ENCODE peak calls at places on chromosomes 6 and 20, in seven cellular contexts. H is adrenal gland, T is esophagus squamous epithelium, Q is breast epithelium, B is stomach, E is uterus, U is right lobe of liver. N is an unnamed sample. For H3K36me3, the result is how much of the 10 kb centered on the place peaks cover.

GRCh38 chr20:63414720-63415417 is 53.7 kb upstream of the CHRNA4 start:
- DNase-seq in H (no peak), T (no peak), Q (no peak), B (no peak), E (no peak), U (no peak), N (no peak)

GRCh38 chr20:16189371-16189770 is 383.9 kb downstream of the KIF16B start:
- DNase-seq in H (no peak), T (no peak), Q (no peak), B (no peak), E (no peak), U (no peak), N (no peak)

GRCh38 chr6:56540950-56541600 is 101.6 kb downstream of the DST start:
- DNase-seq in H (no peak), T (no peak), Q (no peak), B (no peak), E (no peak), U (no peak), N (no peak)

GRCh38 chr20:50267041-50267865 is 76.6 kb downstream of the CEBPB start:
- DNase-seq in H (peak), T (no peak), Q (peak), B (peak), E (no peak), U (no peak), N (peak)

GRCh38 chr6:170178561-170179477 is 112.1 kb downstream of the DLL1 start:
- DNase-seq in H (peak), T (no peak), Q (peak), B (peak), E (no peak), U (peak), N (peak)

GRCh38 chr6:13507306-13507855 is 20.0 kb upstream of the GFOD1 start:
- DNase-seq in H (no peak), T (no peak), Q (no peak), B (no peak), E (no peak), U (no peak), N (no peak)

GRCh38 chr6:119078449-119079287 is at the start of gene FAM184A:
- DNase-seq in H (peak), T (no peak), Q (peak), B (peak), E (peak), U (peak), N (peak)

GRCh38 chr6:72616406-72617015 is 5.4 kb upstream of the KCNQ5 start:
- DNase-seq in H (no peak), T (no peak), Q (no peak), B (no peak), E (no peak), U (no peak), N (no peak)

GRCh38 chr20:63679799-63680305 is 16.6 kb upstream of the TNFRSF6B start:
- DNase-seq in H (no peak), T (no peak), Q (no peak), B (no peak), E (no peak), U (no peak), N (no peak)

GRCh38 chr6:144007455-144007778 is 642 bp downstream of the PLAGL1 start:
- DNase-seq in H (no peak), T (no peak), Q (no peak), B (no peak), E (no peak), U (no peak), N (no peak)

GRCh38 chr20:47610247-47610944 is 108.7 kb downstream of the NCOA3 start:
- DNase-seq in H (peak), T (no peak), Q (no peak), B (peak), E (no peak), U (no peak), N (no peak)

GRCh38 chr6:32164295-32164694 is at the start of gene EGFL8:
- DNase-seq in H (no peak), T (no peak), Q (no peak), B (no peak), E (no peak), U (no peak), N (no peak)

GRCh38 chr6:149015877-149016525 is 269.2 kb downstream of the UST start:
- DNase-seq in H (no peak), T (no peak), Q (no peak), B (no peak), E (no peak), U (no peak), N (no peak)

DNA sequence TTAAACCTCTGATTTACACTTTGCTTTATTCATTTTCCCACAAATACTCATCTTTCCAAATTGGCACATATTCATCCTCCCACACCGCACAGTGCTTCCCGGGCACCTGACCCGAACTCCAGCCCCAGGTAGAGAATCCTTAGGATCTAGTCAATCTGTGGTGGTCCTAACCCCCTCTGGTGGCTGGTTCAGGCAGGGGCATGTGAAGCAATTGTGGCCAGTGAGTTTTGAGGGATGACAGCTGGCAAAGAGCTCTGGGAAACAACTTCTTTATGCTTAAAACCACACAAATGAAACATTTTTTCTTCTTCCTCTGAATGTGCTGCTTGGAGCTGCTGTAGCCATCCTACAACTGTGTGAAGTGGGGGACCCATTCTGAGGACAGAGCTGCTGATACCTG is 54.7 kb downstream of the ELOVL5 start:
- DNase-seq in H (no peak), T (no peak), Q (no peak), B (no peak), E (no peak), U (no peak), N (no peak)
- H3K36me3 ChIP-seq in H (under half), T (under half), Q (under half), B (under half), E (under half), U (under half), N (under half)

DNA sequence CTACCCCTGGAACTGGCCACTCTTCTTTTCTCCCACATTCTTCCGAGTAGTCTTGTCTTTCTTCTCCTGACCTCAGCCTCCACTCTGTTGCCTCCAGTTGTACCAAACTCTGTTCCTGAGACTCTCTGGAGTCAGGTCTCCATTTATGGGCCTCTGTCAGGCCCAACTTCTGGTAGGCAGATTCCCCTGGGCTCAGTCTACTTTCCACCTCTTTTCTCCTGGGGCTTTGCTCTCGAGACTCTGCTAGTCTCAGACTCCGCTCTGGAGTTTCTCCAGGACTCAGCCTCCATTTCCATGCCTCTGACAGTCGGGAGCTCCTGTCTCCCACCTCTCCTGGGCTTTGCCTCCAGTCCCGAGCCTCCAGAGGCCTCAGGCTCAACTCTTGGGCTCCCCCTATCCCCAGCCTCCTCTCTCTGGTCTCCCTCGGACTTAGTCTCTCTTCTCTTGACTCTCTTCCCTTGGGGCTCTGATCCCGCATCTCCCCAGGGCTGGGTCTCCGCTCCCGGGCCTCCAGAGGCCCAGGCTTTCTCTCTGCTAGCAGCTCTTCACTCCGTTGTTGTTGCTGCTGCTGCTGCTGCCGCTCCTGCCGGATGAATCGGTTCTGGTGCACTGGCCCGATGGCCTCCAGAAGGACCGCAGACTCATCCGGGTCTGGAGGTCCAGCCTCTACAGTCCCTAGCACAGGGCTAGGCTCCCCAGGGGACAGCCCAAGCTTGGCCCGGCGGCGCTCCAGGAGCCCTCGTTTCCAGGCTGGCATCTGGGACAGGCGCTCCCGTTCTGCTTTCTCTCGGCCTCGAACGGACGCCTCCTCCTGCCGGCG is 1.1 kb downstream of the PPP1R18 start:
- DNase-seq in H (no peak), T (no peak), Q (no peak), B (no peak), E (peak), U (no peak), N (no peak)
- TF ChIP-seq CTCF in H (no peak), T (no peak), Q (no peak), B (no peak), E (no peak), U (no peak), N (no peak)

DNA sequence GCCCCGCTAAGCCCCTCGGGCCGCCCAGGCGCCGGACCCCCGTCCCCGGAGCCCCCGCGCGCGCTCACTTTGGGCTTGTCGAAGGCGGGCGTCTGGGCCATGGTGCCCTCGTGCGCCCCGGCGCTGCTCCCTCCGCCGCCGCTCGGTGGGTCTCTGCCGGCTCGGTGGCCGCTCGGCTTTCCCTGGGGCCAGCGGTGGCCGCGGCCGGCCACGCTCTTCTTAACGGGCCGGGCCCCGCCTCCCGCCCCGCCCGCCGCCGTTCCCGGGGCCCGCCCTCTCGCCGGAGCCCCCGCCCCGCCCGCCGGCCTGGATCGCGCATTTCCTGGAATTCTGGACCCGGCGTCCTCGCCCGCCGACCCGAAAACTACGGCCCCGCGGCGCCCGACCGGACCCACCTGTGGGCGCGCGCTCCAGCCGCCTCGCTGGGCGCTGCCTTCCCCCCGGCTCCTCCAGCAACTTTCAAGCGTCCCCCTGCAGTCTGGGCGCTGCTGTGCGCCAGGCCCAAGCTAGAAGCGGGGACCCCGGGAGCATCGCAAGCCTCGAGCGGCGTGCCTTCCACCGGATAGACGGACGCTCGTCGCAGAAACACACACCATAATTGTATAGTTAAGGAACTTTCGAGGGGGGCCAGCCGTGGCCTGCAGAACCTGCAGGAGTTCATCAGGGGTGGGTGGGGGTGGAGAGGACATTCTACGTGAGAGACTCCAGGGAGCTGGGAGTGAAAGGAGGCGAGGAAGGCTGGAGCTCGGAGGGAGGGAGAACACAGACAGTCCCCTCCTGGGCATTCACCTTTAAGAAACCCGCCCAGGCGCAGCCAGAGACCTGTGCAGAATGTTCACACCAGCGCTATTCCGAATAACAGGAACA is at the start of gene ADA:
- DNase-seq in H (peak), T (no peak), Q (no peak), B (peak), E (peak), U (peak), N (peak)
- TF ChIP-seq POLR2A in H (no peak), T (no peak), Q (no peak), B (no peak), E (peak), U (peak), N (no peak)

GRCh38 chr20:1137236-1137635 is 18.8 kb downstream of the PSMF1 start:
- DNase-seq in H (no peak), T (no peak), Q (no peak), B (no peak), E (no peak), U (no peak), N (no peak)
- H3K36me3 ChIP-seq in H (under half), T (under half), Q (under half), B (under half), E (under half), U (half or more), N (under half)

DNA sequence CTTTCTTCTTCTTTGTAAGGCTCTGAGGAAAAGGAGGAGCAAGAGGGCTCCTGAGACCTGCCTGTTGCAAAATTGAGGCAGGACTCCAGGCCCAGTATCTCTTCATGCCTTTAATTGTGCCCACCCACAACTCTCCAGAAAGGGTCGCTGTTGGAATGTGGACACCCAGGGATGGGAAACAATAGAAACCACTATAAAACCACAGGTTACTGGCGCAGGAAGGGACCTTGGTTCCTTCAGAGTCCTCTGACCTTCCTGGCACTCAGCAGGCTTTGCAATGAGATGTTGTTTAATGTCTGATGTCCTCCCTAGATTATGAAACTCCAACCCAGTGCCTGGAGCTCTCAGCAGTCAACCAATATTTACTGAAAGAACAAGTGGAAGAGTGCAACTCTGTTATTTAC is 136.9 kb downstream of the FNDC1 start:
- DNase-seq in H (no peak), T (no peak), Q (no peak), B (no peak), E (no peak), U (peak), N (no peak)
- TF ChIP-seq CTCF in H (no peak), T (no peak), Q (no peak), B (no peak), E (no peak), U (no peak), N (no peak)

GRCh38 chr6:44315506-44315905 is 2.4 kb upstream of the AARS2 start:
- DNase-seq in H (no peak), T (no peak), Q (no peak), B (no peak), E (no peak), U (no peak), N (no peak)

GRCh38 chr6:44311767-44312166 is 1.4 kb downstream of the AARS2 start:
- DNase-seq in H (no peak), T (no peak), Q (no peak), B (no peak), E (no peak), U (no peak), N (no peak)

GRCh38 chr6:44310241-44310640 is 2.9 kb downstream of the AARS2 start:
- DNase-seq in H (no peak), T (no peak), Q (no peak), B (no peak), E (no peak), U (no peak), N (no peak)

GRCh38 chr6:44311304-44311703 is 1.8 kb downstream of the AARS2 start:
- DNase-seq in H (no peak), T (no peak), Q (no peak), B (no peak), E (no peak), U (no peak), N (no peak)

GRCh38 chr6:44312901-44313788 is at the start of gene AARS2:
- DNase-seq in H (peak), T (peak), Q (peak), B (peak), E (peak), U (peak), N (peak)
- TF ChIP-seq POLR2A in H (peak), T (no peak), Q (peak), B (no peak), E (no peak), U (peak), N (peak)

GRCh38 chr6:105769197-105769596 is 316.9 kb upstream of the PRDM1 start:
- DNase-seq in H (no peak), T (no peak), Q (no peak), B (no peak), E (no peak), U (no peak), N (no peak)

GRCh38 chr6:105774247-105774646 is 311.9 kb upstream of the PRDM1 start:
- DNase-seq in H (no peak), T (no peak), Q (no peak), B (no peak), E (no peak), U (no peak), N (no peak)

GRCh38 chr6:105767541-105767940 is 318.6 kb upstream of the PRDM1 start:
- DNase-seq in H (no peak), T (no peak), Q (no peak), B (no peak), E (no peak), U (no peak), N (no peak)

GRCh38 chr6:105771313-105771970 is 314.7 kb upstream of the PRDM1 start:
- DNase-seq in H (no peak), T (no peak), Q (no peak), B (no peak), E (no peak), U (no peak), N (no peak)

DNA sequence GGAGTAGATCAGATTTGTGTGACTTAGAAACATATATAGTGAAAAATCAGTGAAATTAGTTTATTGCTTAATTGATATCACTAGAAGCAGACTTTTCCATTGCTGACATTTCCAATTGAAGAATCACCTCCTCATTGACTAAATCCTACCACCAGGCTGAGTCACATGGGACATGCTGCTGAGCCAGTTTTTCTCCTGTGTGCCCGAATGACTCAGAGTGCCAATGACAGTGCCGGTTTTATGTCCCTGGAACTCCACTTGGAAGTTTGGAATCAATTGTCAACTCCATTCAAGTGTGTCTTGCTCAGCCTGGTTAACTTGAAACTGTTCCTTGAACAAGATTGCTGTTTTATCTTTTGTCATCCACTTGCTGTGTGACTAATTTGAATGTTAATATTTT is 316.1 kb upstream of the PRDM1 start:
- DNase-seq in H (peak), T (no peak), Q (no peak), B (no peak), E (no peak), U (no peak), N (no peak)
- H3K36me3 ChIP-seq in H (under half), T (under half), Q (under half), B (under half), E (under half), U (under half), N (under half)

DNA sequence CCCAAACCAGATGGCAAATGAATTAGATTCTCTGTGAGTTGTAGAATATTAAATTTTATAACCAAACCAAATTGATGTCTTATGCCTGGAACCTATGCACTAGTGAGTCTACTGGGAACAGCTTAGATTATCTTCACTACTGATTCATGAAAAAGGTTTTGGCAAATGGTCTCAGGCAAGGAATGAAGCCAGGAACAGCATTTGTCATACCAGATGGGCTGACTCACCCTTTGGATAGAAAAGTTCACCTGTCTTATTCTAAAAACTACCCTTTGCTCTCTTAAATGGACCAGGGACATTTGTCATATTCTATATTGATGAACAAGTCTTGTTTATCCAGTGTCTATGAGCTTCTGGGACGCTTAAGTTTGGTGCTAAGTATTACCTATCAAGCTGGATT is 135.4 kb upstream of the ECI2 start:
- DNase-seq in H (peak), T (no peak), Q (no peak), B (no peak), E (no peak), U (no peak), N (no peak)
- TF ChIP-seq CTCF in H (no peak), T (no peak), Q (no peak), B (no peak), E (no peak), U (no peak), N (no peak)

DNA sequence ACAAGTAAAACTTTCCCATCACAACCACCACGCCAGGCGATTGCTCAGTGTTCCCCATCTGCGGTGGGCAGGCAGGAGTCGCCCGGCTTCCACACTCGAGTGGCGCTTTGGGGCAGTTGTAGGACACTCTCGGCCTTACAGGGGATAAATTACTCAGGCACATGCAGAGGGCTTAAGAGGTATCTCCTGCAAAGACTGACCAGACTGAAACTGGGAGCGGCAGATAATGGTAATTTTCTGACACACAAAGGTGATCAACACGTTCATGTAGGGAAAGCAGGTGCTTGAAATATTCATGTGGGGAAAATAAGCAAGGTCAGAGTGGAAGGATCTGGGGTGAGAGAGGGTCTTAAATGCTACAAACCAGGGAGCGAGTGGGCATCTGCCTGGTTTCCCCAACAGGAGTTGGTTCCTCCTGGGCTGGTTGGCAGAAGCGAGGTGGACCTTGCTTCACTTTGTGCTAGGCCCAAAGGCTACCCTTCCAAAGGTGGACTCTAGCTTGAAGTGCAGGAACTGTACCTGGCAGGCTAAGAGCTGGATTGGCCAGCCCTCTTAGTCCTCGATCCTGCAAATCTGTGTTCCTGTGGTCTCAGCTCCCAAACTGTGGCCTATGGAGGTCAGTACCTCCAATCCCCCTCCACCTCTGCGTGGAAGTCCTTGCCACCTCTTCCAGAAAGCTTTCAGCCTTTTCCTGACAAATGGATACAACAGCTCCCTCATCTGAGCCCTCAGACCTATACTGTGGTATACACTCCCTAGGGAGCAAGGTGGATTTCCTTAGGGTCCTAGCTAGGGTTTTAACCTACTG is 16.7 kb downstream of the PLAGL2 start:
- DNase-seq in H (peak), T (no peak), Q (no peak), B (no peak), E (no peak), U (no peak), N (no peak)
- TF ChIP-seq POLR2A in H (no peak), T (no peak), Q (no peak), B (no peak), E (no peak), U (no peak), N (no peak)

GRCh38 chr20:37377346-37378081 is 31.6 kb downstream of the SRC start:
- DNase-seq in H (peak), T (no peak), Q (no peak), B (no peak), E (no peak), U (no peak), N (no peak)
- H3K36me3 ChIP-seq in H (under half), T (under half), Q (under half), B (under half), E (under half), U (under half), N (under half)

N was measured in body of pancreas.